ENCODE peak calls at places on chromosomes 2 and 18, in nine cellular contexts. S is stimulated activated CD4-positive, alpha-beta T cell treated with anti-CD3 and anti-CD28 coated beads, TNF-alpha, amount 100 ng/mL, for 4 hours; V is AG08396; T is A172; F is HT-29; C is neuronal stem cell; N is kidney epithelial cell; M is Peyer's patch; X is HT1080. Q is an unnamed sample.

GRCh38 chr2:206556357-206556949 is 85.8 kb upstream of the FAM237A start:
- DNase-seq in S (no peak), V (peak), T (peak), F (peak), C (peak), N (no peak), M (no peak), X (peak), Q (no peak)

GRCh38 chr2:148515170-148515569 is 129.4 kb upstream of the EPC2 start:
- DNase-seq in S (no peak), V (no peak), T (no peak), F (no peak), C (no peak), N (no peak), M (no peak), X (no peak), Q (no peak)

GRCh38 chr2:179049203-179049545 is 763 bp downstream of the CCDC141 start:
- DNase-seq in S (no peak), V (no peak), T (no peak), F (no peak), C (no peak), N (no peak), M (no peak), X (no peak), Q (no peak)

GRCh38 chr2:38095996-38096861 is 20.3 kb upstream of the CYP1B1 start:
- DNase-seq in S (no peak), V (no peak), T (no peak), F (peak), C (no peak), N (no peak), M (no peak), X (no peak), Q (no peak)

GRCh38 chr18:63101811-63102210 is 217.8 kb downstream of the BCL2 start:
- DNase-seq in S (no peak), V (no peak), T (no peak), F (no peak), C (no peak), N (no peak), M (no peak), X (no peak), Q (no peak)

GRCh38 chr2:36376992-36377738 is 21.6 kb downstream of the CRIM1 start:
- DNase-seq in S (no peak), V (no peak), T (peak), F (peak), C (no peak), N (peak), M (peak), X (peak), Q (no peak)

GRCh38 chr18:68803371-68803770 is 5.5 kb downstream of the CCDC102B start:
- DNase-seq in S (no peak), V (peak), T (peak), F (no peak), C (no peak), N (no peak), M (peak), X (no peak), Q (peak)

GRCh38 chr2:200625958-200626363 is 40.1 kb downstream of the AOX1 start:
- DNase-seq in S (no peak), V (no peak), T (no peak), F (no peak), C (no peak), N (no peak), M (no peak), X (no peak), Q (no peak)

GRCh38 chr18:23719634-23720201 is 30.5 kb downstream of the LAMA3 start:
- DNase-seq in S (no peak), V (peak), T (peak), F (peak), C (no peak), N (peak), M (no peak), X (peak), Q (peak)

GRCh38 chr2:221818569-221818968 is 246.5 kb upstream of the EPHA4 start:
- DNase-seq in S (no peak), V (no peak), T (no peak), F (peak), C (no peak), N (no peak), M (no peak), X (no peak), Q (no peak)

GRCh38 chr2:11863513-11864328 is 117.3 kb downstream of the LPIN1 start:
- DNase-seq in S (peak), V (peak), T (peak), F (peak), C (peak), N (peak), M (peak), X (peak), Q (peak)

GRCh38 chr2:42844901-42845685 is 52.7 kb upstream of the HAAO start:
- DNase-seq in S (no peak), V (peak), T (no peak), F (no peak), C (no peak), N (no peak), M (no peak), X (no peak), Q (peak)

GRCh38 chr2:1052671-1053270 is 102.1 kb downstream of the SNTG2 start:
- DNase-seq in S (no peak), V (no peak), T (no peak), F (no peak), C (no peak), N (peak), M (no peak), X (no peak), Q (no peak)

GRCh38 chr2:218262631-218263586 is 2.1 kb downstream of the GPBAR1 start:
- DNase-seq in S (no peak), V (no peak), T (no peak), F (no peak), C (no peak), N (no peak), M (no peak), X (no peak), Q (no peak)

GRCh38 chr2:143451622-143452021 is 322.4 kb downstream of the ARHGAP15 start:
- DNase-seq in S (no peak), V (no peak), T (peak), F (peak), C (no peak), N (peak), M (no peak), X (peak), Q (no peak)

GRCh38 chr2:196963961-196964360 is 37.5 kb upstream of the PGAP1 start:
- DNase-seq in S (no peak), V (no peak), T (no peak), F (no peak), C (no peak), N (no peak), M (no peak), X (no peak), Q (no peak)

GRCh38 chr18:59141294-59142068 is 1.8 kb downstream of the SEC11C start:
- DNase-seq in S (no peak), V (no peak), T (no peak), F (no peak), C (no peak), N (no peak), M (no peak), X (no peak), Q (no peak)

GRCh38 chr18:25594351-25594750 is 242.4 kb upstream of the ZNF521 start:
- DNase-seq in S (no peak), V (no peak), T (no peak), F (no peak), C (no peak), N (no peak), M (no peak), X (no peak), Q (no peak)

GRCh38 chr18:22465859-22466602 is 48.3 kb upstream of the CTAGE1 start:
- DNase-seq in S (no peak), V (peak), T (peak), F (peak), C (no peak), N (peak), M (no peak), X (peak), Q (peak)

GRCh38 chr18:80171190-80171872 is 62.3 kb downstream of the ADNP2 start:
- DNase-seq in S (peak), V (peak), T (peak), F (no peak), C (no peak), N (no peak), M (peak), X (peak), Q (peak)

GRCh38 chr2:1649103-1649870 is 95.0 kb downstream of the PXDN start:
- DNase-seq in S (no peak), V (no peak), T (no peak), F (no peak), C (no peak), N (no peak), M (no peak), X (no peak), Q (no peak)

GRCh38 chr18:53605198-53605597 is 619.3 kb downstream of the MBD2 start:
- DNase-seq in S (no peak), V (no peak), T (no peak), F (no peak), C (no peak), N (no peak), M (no peak), X (no peak), Q (no peak)

GRCh38 chr18:23981369-23981768 is 33.2 kb upstream of the TTC39C start:
- DNase-seq in S (no peak), V (no peak), T (no peak), F (no peak), C (no peak), N (no peak), M (no peak), X (no peak), Q (no peak)

GRCh38 chr2:179263460-179264237 is 983 bp downstream of the SESTD1 start:
- DNase-seq in S (peak), V (peak), T (peak), F (peak), C (peak), N (no peak), M (peak), X (peak), Q (peak)